ENCODE peak calls at places on chromosomes 11 and 22, in eight cellular contexts. O is right atrium auricular region, K is endothelial cell of umbilical vein, J is uterus, F is PC-3, N is neural progenitor cell, R is fibroblast of mammary gland, T is stomach. P is an unnamed sample.

GRCh38 chr11:4370166-4370565 is 2.0 kb upstream of the OR52B4 start:
- DNase-seq in O (no peak), K (no peak), J (no peak), F (no peak), N (no peak), R (no peak), T (no peak), P (no peak)

GRCh38 chr11:95835768-95836488 is 45.6 kb downstream of the CEP57 start:
- DNase-seq in O (peak; percentile 67), K (peak; percentile 77), J (peak; percentile 44), F (peak; percentile 94), N (peak; percentile 88), R (peak; percentile 90), T (peak; percentile 64), P (peak; percentile 81)

GRCh38 chr22:40046126-40046525 is 51.4 kb downstream of the FAM83F start:
- DNase-seq in O (no peak), K (no peak), J (no peak), F (no peak), N (no peak), R (no peak), T (no peak), P (no peak)

GRCh38 chr11:14554959-14555358 is 34.8 kb upstream of the PSMA1 start:
- DNase-seq in O (no peak), K (no peak), J (no peak), F (no peak), N (no peak), R (peak; percentile 25), T (no peak), P (no peak)

GRCh38 chr22:43308451-43309235 is 34.5 kb downstream of the SCUBE1 start:
- DNase-seq in O (no peak), K (no peak), J (no peak), F (no peak), N (peak; percentile 55), R (no peak), T (no peak), P (no peak)

GRCh38 chr22:43293661-43294392 is 49.3 kb downstream of the SCUBE1 start:
- DNase-seq in O (no peak), K (peak; percentile 25), J (peak; percentile 41), F (peak; percentile 29), N (peak; percentile 26), R (peak; percentile 62), T (peak; percentile 57), P (peak; percentile 24)

GRCh38 chr11:57787920-57788716 is 26.5 kb downstream of the CTNND1 start:
- DNase-seq in O (no peak), K (no peak), J (no peak), F (no peak), N (peak; percentile 36), R (no peak), T (no peak), P (peak; percentile 99)

GRCh38 chr11:6327806-6328205 is 7.5 kb upstream of the CAVIN3 start:
- DNase-seq in O (no peak), K (no peak), J (no peak), F (no peak), N (no peak), R (no peak), T (no peak), P (no peak)

GRCh38 chr11:2557381-2557780 is 112.6 kb downstream of the KCNQ1 start:
- DNase-seq in O (no peak), K (no peak), J (no peak), F (no peak), N (no peak), R (no peak), T (no peak), P (no peak)

GRCh38 chr22:47322854-47323253 is 560.4 kb downstream of the TBC1D22A start:
- DNase-seq in O (peak; percentile 47), K (no peak), J (no peak), F (peak; percentile 46), N (no peak), R (no peak), T (no peak), P (no peak)

GRCh38 chr11:35632301-35632700 is 14.0 kb downstream of the FJX1 start:
- DNase-seq in O (no peak), K (no peak), J (no peak), F (no peak), N (no peak), R (peak; percentile 91), T (no peak), P (peak; percentile 24)

GRCh38 chr11:130636672-130637463 is 188.4 kb downstream of the ADAMTS15 start:
- DNase-seq in O (no peak), K (peak; percentile 27), J (no peak), F (peak; percentile 99), N (no peak), R (peak; percentile 93), T (no peak), P (peak; percentile 93)

GRCh38 chr11:130675456-130675855 is 227.0 kb downstream of the ADAMTS15 start:
- DNase-seq in O (peak; percentile 93), K (no peak), J (peak; percentile 83), F (no peak), N (no peak), R (peak; percentile 93), T (no peak), P (no peak)

GRCh38 chr22:19177164-19178064 is 1.1 kb downstream of the SLC25A1 start:
- DNase-seq in O (no peak), K (no peak), J (no peak), F (no peak), N (peak; percentile 52), R (no peak), T (no peak), P (no peak)

GRCh38 chr11:60310407-60310998 is 16.6 kb upstream of the MS4A6E start:
- DNase-seq in O (no peak), K (no peak), J (no peak), F (no peak), N (no peak), R (no peak), T (no peak), P (no peak)

GRCh38 chr11:22478169-22478568 is 140.0 kb downstream of the SLC17A6 start:
- DNase-seq in O (no peak), K (no peak), J (no peak), F (no peak), N (no peak), R (no peak), T (no peak), P (no peak)

GRCh38 chr11:67439321-67440228 is 2.1 kb upstream of the PTPRCAP start:
- DNase-seq in O (no peak), K (peak; percentile 8), J (no peak), F (peak; percentile 36), N (no peak), R (no peak), T (peak; percentile 65), P (peak; percentile 53)

GRCh38 chr11:114438303-114438702 is 964 bp upstream of the REXO2 start:
- DNase-seq in O (no peak), K (peak; percentile 38), J (no peak), F (peak; percentile 80), N (peak; percentile 9), R (no peak), T (no peak), P (peak; percentile 80)

GRCh38 chr11:114432893-114433292 is 6.4 kb upstream of the REXO2 start:
- DNase-seq in O (no peak), K (no peak), J (no peak), F (no peak), N (no peak), R (no peak), T (no peak), P (no peak)

GRCh38 chr11:114430290-114430689 is 9.0 kb upstream of the REXO2 start:
- DNase-seq in O (no peak), K (no peak), J (no peak), F (no peak), N (no peak), R (no peak), T (no peak), P (no peak)

DNA sequence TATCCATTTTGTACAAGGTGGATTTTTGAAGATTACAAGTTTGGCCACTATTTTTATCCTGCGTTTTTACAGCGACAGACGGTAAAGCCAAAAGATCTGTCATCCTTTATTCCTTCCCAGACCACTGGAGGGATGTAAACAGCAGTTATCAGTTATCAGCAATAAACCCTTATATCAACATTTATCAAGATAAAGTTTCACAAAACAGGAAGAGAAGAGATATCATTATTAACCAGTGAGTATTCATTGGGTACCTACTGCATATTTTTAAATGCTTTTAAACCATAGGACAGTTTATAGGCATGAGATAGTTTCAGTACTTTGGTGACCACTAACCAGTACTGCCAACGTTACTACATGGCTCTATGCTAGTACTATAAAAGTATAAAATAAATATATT is 5.9 kb upstream of the REXO2 start:
- DNase-seq in O (no peak), K (no peak), J (no peak), F (no peak), N (no peak), R (no peak), T (no peak), P (no peak)
- TF ChIP-seq CTCF in O (no peak), K (no peak), J (no peak), F (no peak), N (no peak), R (no peak), T (no peak), P (no peak)

DNA sequence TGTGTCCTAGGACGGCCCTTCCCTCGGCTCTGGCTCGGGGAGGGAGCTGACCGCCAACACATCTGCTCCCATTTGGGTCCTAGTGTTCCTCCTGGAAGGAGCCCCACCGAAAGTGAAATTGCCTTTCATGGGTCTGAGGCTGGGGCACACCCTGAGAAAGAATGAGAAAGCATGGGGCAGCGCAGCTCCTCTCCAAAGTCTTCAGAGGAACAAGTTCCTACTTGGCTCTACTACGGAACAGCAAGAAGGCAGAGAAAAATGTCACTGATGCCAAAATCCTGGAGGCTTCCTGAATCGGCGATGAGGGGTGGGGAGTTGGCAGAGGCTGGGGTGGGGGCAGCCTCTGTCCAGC is 41.5 kb upstream of the MYEOV start:
- DNase-seq in O (no peak), K (no peak), J (no peak), F (no peak), N (no peak), R (no peak), T (peak; percentile 29), P (peak; percentile 15)
- H3K4me3 ChIP-seq in O (no peak overlapping the region), K (no peak overlapping the region), J (no peak overlapping the region), F (no peak overlapping the region), N (no peak overlapping the region), R (no peak overlapping the region), T (no peak overlapping the region), P (no peak overlapping the region)

GRCh38 chr11:37352485-37352884 is 754.4 kb upstream of the RAG2 start:
- DNase-seq in O (no peak), K (no peak), J (no peak), F (peak; percentile 27), N (peak; percentile 3), R (no peak), T (no peak), P (peak; percentile 14)
- TF ChIP-seq CTCF in O (no peak), K (no peak), J (no peak), F (peak; percentile 38), N (peak; percentile 3), R (no peak), T (no peak), P (peak; percentile 13)

DNA sequence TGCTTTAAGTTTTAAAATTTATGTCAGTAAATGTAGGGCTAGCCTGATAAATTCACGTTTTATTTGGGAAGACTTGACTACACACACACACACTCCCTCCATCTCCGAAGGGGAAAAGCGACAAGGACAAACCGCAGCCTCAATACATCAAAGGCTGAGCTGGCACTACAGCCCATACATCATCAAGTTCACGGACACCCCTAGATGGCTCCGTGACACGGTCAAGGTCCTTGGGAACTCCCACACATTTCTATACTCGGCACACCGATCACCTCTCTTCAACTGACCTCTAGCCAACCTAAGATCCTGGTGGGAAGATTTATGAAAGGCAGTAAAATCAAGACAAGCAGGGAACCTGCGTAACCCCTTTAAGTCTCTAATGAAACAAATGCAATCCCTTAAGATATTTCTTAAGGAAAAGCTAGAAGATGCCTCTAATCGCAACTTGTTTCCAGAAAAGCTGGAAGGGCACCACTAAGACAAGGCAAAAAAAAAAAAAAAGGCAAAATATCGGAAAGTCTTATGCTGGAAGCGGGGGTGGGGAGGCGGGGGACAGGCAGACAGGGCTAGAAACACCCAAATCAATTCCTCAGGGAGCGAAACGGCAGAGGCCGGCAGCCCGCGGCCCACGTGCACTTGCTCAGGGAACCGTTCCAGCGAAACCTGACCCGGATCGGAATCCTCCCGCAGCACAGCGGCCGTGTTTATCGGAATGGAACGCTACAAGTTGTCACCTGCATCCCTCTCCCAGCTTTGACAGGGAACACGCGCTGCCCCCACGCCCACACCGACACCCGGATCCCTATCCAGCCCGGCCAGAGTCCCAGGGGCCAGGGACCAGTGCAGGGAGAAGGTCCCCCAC is 1.5 kb downstream of the ARHGAP20 start:
- DNase-seq in O (no peak), K (peak; percentile 29), J (peak; percentile 55), F (no peak), N (peak; percentile 58), R (peak; percentile 26), T (peak; percentile 51), P (peak; percentile 37)
- H3K4me3 ChIP-seq in O (peak overlapping the region; percentile 37), K (peak overlapping the region; percentile 26), J (peak overlapping the region; percentile 54), F (no peak overlapping the region), N (peak overlapping the region; percentile 65), R (peak overlapping the region; percentile 53), T (peak overlapping the region; percentile 77), P (no peak overlapping the region)